ENCODE peak calls at places on chromosome 2, in five cellular contexts. J, P, H, F and Q are unnamed samples.

GRCh38 chr2:62568983-62569837 is 63.2 kb upstream of the TMEM17 start:
- DNase-seq in J (no peak), H (no peak), P (no peak), F (no peak), Q (no peak)

GRCh38 chr2:240021488-240022104 is 3.5 kb downstream of the NDUFA10 start:
- DNase-seq in P (peak), J (peak), H (peak), F (peak), Q (peak)

GRCh38 chr2:239839306-239839705 is 185.8 kb downstream of the NDUFA10 start:
- DNase-seq in F (no peak), P (no peak), J (no peak), H (no peak), Q (no peak)

GRCh38 chr2:238505119-238505891 is 78.6 kb downstream of the ASB1 start:
- DNase-seq in P (no peak), F (no peak), J (no peak), H (no peak), Q (no peak)

GRCh38 chr2:102033028-102033749 is 41.4 kb downstream of the IL1R2 start:
- DNase-seq in J (no peak), P (peak), H (no peak), F (peak), Q (peak)

GRCh38 chr2:237574894-237575868 is 8.8 kb downstream of the PRLH start:
- DNase-seq in H (no peak), J (peak), F (no peak), P (peak), Q (peak)

GRCh38 chr2:10537522-10538195 is 89.5 kb upstream of the ODC1 start:
- DNase-seq in J (peak), H (no peak), F (no peak), P (no peak), Q (no peak)

GRCh38 chr2:122980672-122981071 is 1044.4 kb upstream of the CNTNAP5 start:
- DNase-seq in J (no peak), P (no peak), H (peak), F (no peak), Q (no peak)

GRCh38 chr2:150853258-150853657 is 365.8 kb upstream of the RND3 start:
- DNase-seq in F (no peak), P (no peak), J (no peak), H (no peak), Q (no peak)

GRCh38 chr2:8031370-8031769 is 650.5 kb upstream of the ID2 start:
- DNase-seq in H (no peak), F (no peak), J (no peak), P (no peak), Q (no peak)

GRCh38 chr2:226772389-226773179 is 27.0 kb downstream of the IRS1 start:
- DNase-seq in H (no peak), F (no peak), P (no peak), J (no peak), Q (no peak)

GRCh38 chr2:189477756-189478155 is 36.5 kb downstream of the WDR75 start:
- DNase-seq in F (no peak), H (no peak), P (no peak), J (no peak), Q (no peak)

GRCh38 chr2:173232956-173233744 is 121.5 kb upstream of the CDCA7 start:
- DNase-seq in F (no peak), J (no peak), H (no peak), P (no peak), Q (no peak)

GRCh38 chr2:100058014-100058310 is 84.4 kb downstream of the AFF3 start:
- DNase-seq in H (no peak), P (no peak), F (no peak), J (no peak), Q (no peak)

GRCh38 chr2:233492738-233493137 is 73.8 kb downstream of the USP40 start:
- DNase-seq in J (no peak), P (no peak), F (no peak), H (no peak), Q (no peak)

GRCh38 chr2:172101008-172101706 is 1.5 kb downstream of the DLX2 start:
- DNase-seq in H (peak), J (peak), P (no peak), F (no peak), Q (no peak)

GRCh38 chr2:234290196-234290595 is 206.7 kb downstream of the ARL4C start:
- DNase-seq in J (no peak), P (no peak), H (no peak), F (no peak), Q (no peak)

GRCh38 chr2:28683100-28683706 is 68.4 kb upstream of the PPP1CB start:
- DNase-seq in F (peak), J (peak), H (peak), P (peak), Q (peak)
- H3K4me3 ChIP-seq in F (no peak), J (no peak), H (no peak), P (no peak), Q (no peak)

GRCh38 chr2:44937688-44938240 is 3.7 kb upstream of the SIX3 start:
- DNase-seq in P (no peak), F (no peak), J (no peak), H (no peak), Q (no peak)
- H3K4me3 ChIP-seq in P (peak), F (peak), J (no peak), H (no peak), Q (no peak)

DNA sequence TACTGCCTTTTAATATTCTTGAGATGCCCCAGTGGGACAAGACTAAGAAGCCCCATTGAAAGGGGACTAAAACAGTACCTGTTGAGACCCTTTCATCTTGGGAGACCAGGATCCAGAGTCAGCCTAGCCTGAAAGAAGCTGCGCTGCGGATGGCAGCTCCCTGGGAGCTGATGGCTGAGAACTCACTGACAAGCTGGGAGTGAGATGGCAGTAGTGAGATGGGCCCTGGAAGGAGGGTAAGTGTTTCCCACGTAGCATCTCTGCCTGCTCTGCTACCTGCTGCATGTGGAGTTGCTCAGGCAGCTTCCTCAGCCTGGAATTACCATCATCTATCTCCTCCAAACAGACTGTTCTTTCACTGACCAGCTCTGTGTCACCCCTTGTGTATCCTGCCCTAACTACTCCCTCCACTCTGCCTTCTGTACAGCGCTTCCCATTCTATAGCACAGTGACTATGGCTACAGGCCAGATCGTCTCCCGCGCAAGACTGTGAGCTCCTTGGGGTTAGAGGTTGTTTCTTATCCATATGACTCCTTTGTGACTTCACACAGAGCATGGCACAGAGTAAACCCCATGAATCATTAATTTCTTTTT is 330.4 kb downstream of the NBAS start:
- DNase-seq in H (no peak), J (no peak), P (no peak), F (no peak), Q (no peak)
- H3K4me3 ChIP-seq in H (no peak), J (no peak), P (no peak), F (no peak), Q (no peak)

DNA sequence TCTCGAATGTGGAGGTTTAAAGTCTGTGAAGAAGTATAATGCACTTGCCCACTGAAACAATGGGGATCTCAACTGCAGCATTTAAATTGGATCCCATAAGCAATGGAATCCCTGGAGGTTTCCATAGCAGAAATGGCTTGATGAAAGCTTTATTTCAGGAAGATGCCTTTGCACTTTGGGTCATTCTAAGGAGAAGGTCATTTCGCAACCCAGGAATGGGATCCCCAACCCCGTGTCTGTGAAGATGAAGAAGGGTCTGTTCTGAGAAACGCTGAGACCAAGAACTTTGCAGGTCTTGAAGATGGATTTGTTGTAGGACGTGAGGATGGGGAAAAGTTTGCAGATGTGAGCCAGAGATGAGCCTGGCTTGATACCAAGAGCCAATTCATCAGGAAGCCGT is 1.8 kb upstream of the KCNG3 start:
- DNase-seq in P (no peak), H (no peak), J (no peak), F (no peak), Q (no peak)
- H3K4me3 ChIP-seq in P (no peak), H (no peak), J (no peak), F (no peak), Q (no peak)

GRCh38 chr2:219001100-219001576 is 7.9 kb upstream of the CRYBA2 start:
- DNase-seq in F (no peak), H (no peak), P (no peak), J (no peak), Q (no peak)

GRCh38 chr2:219001577-219002394 is 8.6 kb upstream of the CRYBA2 start:
- DNase-seq in H (peak), J (no peak), P (peak), F (no peak), Q (peak)

GRCh38 chr2:219003979-219004378 is 10.8 kb upstream of the CRYBA2 start:
- DNase-seq in J (no peak), H (no peak), F (no peak), P (no peak), Q (no peak)

GRCh38 chr2:219002395-219003266 is 9.4 kb upstream of the CRYBA2 start:
- DNase-seq in J (no peak), P (peak), H (peak), F (no peak), Q (peak)

DNA sequence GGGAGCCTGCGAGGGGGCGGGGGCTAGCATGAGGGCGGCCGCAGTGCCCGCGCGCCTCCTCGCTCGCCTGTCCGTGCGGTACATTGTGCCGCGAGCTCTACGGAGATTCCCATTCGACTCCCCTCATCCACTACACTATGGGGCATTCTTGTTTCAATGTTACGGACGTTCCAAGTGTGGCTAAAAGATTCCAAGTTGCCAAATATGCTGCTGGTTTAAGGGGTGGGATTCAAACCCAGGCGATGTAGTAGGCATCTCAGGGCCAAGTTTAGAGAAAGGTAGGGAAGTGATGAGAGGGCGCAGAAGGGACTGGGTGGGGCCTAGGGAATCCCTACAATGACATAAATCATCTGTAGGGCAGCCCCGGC is 10.0 kb upstream of the CRYBA2 start:
- DNase-seq in P (no peak), J (no peak), H (no peak), F (no peak), Q (no peak)
- H3K4me3 ChIP-seq in P (peak), J (no peak), H (peak), F (peak), Q (peak)

GRCh38 chr2:187580462-187581124 is 26.4 kb upstream of the TFPI start:
- DNase-seq in F (no peak), H (no peak), J (no peak), P (no peak), Q (no peak)
- H3K4me3 ChIP-seq in F (peak), H (no peak), J (peak), P (peak), Q (no peak)